ENCODE peak calls at places on chromosomes 4 and X, in nine cellular contexts. One of them, this sample, is unnamed.

GRCh38 chrX:46637937-46638336 is 64.4 kb downstream of the CHST7 start:
- DNase-seq in heart left ventricle: no peak
- DNase-seq in IMR-90: peak
- DNase-seq in fibroblast of lung: peak
- DNase-seq in GM23338: no peak
- DNase-seq in coronary artery: no peak
- DNase-seq in right cardiac atrium: no peak
- DNase-seq in AG10803: no peak
- DNase-seq in cardiac fibroblast: no peak
- DNase-seq in this sample: no peak

GRCh38 chrX:66728818-66729271 is 90.0 kb upstream of the EDA2R start:
- DNase-seq in coronary artery: no peak
- DNase-seq in right cardiac atrium: peak
- DNase-seq in GM23338: peak
- DNase-seq in AG10803: peak
- DNase-seq in IMR-90: peak
- DNase-seq in cardiac fibroblast: peak
- DNase-seq in heart left ventricle: peak
- DNase-seq in fibroblast of lung: peak
- DNase-seq in this sample: peak

GRCh38 chr4:19857405-19857804 is 394.3 kb upstream of the SLIT2 start:
- DNase-seq in GM23338: no peak
- DNase-seq in IMR-90: peak
- DNase-seq in right cardiac atrium: no peak
- DNase-seq in cardiac fibroblast: peak
- DNase-seq in AG10803: no peak
- DNase-seq in coronary artery: no peak
- DNase-seq in fibroblast of lung: no peak
- DNase-seq in heart left ventricle: no peak
- DNase-seq in this sample: peak

GRCh38 chrX:10168226-10168625 is 11.5 kb downstream of the CLCN4 start:
- DNase-seq in AG10803: peak
- DNase-seq in right cardiac atrium: no peak
- DNase-seq in IMR-90: no peak
- DNase-seq in cardiac fibroblast: no peak
- DNase-seq in GM23338: no peak
- DNase-seq in heart left ventricle: no peak
- DNase-seq in coronary artery: no peak
- DNase-seq in fibroblast of lung: peak
- DNase-seq in this sample: no peak

GRCh38 chrX:28946846-28947245 is 359.6 kb downstream of the IL1RAPL1 start:
- DNase-seq in AG10803: no peak
- DNase-seq in coronary artery: no peak
- DNase-seq in right cardiac atrium: no peak
- DNase-seq in IMR-90: peak
- DNase-seq in cardiac fibroblast: no peak
- DNase-seq in heart left ventricle: no peak
- DNase-seq in GM23338: no peak
- DNase-seq in fibroblast of lung: peak
- DNase-seq in this sample: no peak

GRCh38 chr4:52173470-52174055 is 122.5 kb downstream of the SPATA18 start:
- DNase-seq in AG10803: peak
- DNase-seq in heart left ventricle: peak
- DNase-seq in fibroblast of lung: no peak
- DNase-seq in IMR-90: no peak
- DNase-seq in right cardiac atrium: peak
- DNase-seq in GM23338: no peak
- DNase-seq in coronary artery: no peak
- DNase-seq in cardiac fibroblast: peak
- DNase-seq in this sample: no peak

GRCh38 chr4:10942166-10942565 is 257.6 kb upstream of the CLNK start:
- DNase-seq in right cardiac atrium: no peak
- DNase-seq in coronary artery: no peak
- DNase-seq in AG10803: no peak
- DNase-seq in heart left ventricle: no peak
- DNase-seq in cardiac fibroblast: no peak
- DNase-seq in IMR-90: no peak
- DNase-seq in fibroblast of lung: peak
- DNase-seq in GM23338: no peak
- DNase-seq in this sample: no peak

GRCh38 chr4:111228874-111229273 is 606.0 kb upstream of the PITX2 start:
- DNase-seq in AG10803: peak
- DNase-seq in right cardiac atrium: no peak
- DNase-seq in coronary artery: no peak
- DNase-seq in IMR-90: peak
- DNase-seq in fibroblast of lung: peak
- DNase-seq in heart left ventricle: no peak
- DNase-seq in GM23338: no peak
- DNase-seq in cardiac fibroblast: peak
- DNase-seq in this sample: no peak

GRCh38 chrX:79140731-79141130 is 3.8 kb upstream of the GPR174 start:
- DNase-seq in GM23338: no peak
- DNase-seq in cardiac fibroblast: no peak
- DNase-seq in fibroblast of lung: no peak
- DNase-seq in AG10803: no peak
- DNase-seq in coronary artery: no peak
- DNase-seq in right cardiac atrium: no peak
- DNase-seq in heart left ventricle: no peak
- DNase-seq in IMR-90: no peak
- DNase-seq in this sample: no peak

DNA sequence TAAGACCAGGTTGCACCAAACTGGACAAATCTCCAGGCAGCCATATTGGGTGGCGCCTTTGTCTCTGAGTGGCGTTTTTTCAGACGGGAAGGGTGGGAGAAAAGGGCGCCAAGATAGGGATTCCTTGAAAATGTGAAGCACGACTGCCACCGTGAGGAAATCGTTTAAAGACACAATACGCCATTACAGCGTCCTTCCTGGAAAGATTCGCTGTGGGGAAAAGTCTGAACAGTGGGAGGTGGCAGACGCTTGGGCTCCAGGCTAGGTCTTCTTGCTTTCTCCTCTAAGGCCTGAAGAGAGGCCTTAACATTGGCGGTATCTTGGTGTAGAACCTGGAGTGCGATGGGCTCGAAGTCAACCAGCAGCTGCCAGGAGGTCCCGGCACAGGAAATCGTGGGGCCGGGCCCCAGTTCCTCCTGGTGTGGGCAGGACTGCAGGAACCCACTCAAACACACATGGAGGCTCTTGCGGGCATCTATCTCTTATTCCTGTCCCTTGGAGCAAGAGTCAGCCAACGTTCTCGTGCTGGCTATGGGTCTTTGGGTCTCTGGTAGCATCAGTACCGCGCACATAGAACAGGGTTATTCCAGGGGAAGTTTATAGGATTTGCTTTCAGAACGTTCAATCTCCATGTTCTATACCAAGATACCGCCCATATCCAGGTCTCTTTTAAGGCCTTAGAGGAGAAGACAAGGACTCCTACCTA is 208.8 kb downstream of the OR13H1 start:
- DNase-seq in right cardiac atrium: peak
- DNase-seq in heart left ventricle: no peak
- DNase-seq in coronary artery: peak
- DNase-seq in fibroblast of lung: peak
- DNase-seq in cardiac fibroblast: no peak
- DNase-seq in GM23338: no peak
- DNase-seq in AG10803: no peak
- DNase-seq in IMR-90: peak
- DNase-seq in this sample: no peak
- H3K4me3 ChIP-seq in right cardiac atrium: no peak
- H3K4me3 ChIP-seq in heart left ventricle: peak
- H3K4me3 ChIP-seq in coronary artery: peak
- H3K4me3 ChIP-seq in fibroblast of lung: peak
- H3K4me3 ChIP-seq in cardiac fibroblast: no peak
- H3K4me3 ChIP-seq in GM23338: no peak
- H3K4me3 ChIP-seq in AG10803: no peak
- H3K4me3 ChIP-seq in IMR-90: peak
- H3K4me3 ChIP-seq in this sample: no peak

GRCh38 chrX:107118322-107119147 is at the start of gene RBM41:
- DNase-seq in coronary artery: peak
- DNase-seq in IMR-90: peak
- DNase-seq in heart left ventricle: peak
- DNase-seq in right cardiac atrium: peak
- DNase-seq in GM23338: peak
- DNase-seq in AG10803: peak
- DNase-seq in cardiac fibroblast: peak
- DNase-seq in fibroblast of lung: peak
- DNase-seq in this sample: peak
- H3K4me3 ChIP-seq in coronary artery: peak
- H3K4me3 ChIP-seq in IMR-90: peak
- H3K4me3 ChIP-seq in heart left ventricle: peak
- H3K4me3 ChIP-seq in right cardiac atrium: peak
- H3K4me3 ChIP-seq in GM23338: peak
- H3K4me3 ChIP-seq in AG10803: peak
- H3K4me3 ChIP-seq in cardiac fibroblast: peak
- H3K4me3 ChIP-seq in fibroblast of lung: peak
- H3K4me3 ChIP-seq in this sample: peak

DNA sequence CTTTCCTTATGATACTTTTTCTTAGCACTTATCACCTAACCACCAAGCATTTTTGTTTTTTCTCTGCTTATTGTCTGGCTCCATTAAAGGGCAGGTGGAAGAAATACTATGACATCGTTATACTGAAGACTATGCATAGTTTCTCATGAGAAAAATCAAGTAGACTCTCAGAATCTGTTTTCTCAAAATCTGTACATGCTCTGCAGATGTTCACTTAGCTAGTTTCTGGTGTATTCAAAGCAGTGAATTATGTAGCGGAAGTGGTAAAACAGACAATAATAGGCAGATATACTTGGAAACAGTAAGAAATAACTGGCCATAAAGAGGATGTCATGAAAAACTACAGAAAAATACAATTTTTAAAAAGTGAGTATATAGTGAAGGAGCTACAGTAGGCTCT is 146.0 kb downstream of the STIM2 start:
- DNase-seq in heart left ventricle: no peak
- DNase-seq in GM23338: no peak
- DNase-seq in IMR-90: no peak
- DNase-seq in AG10803: no peak
- DNase-seq in coronary artery: no peak
- DNase-seq in right cardiac atrium: no peak
- DNase-seq in fibroblast of lung: peak
- DNase-seq in cardiac fibroblast: no peak
- DNase-seq in this sample: no peak
- H3K4me3 ChIP-seq in heart left ventricle: no peak
- H3K4me3 ChIP-seq in GM23338: no peak
- H3K4me3 ChIP-seq in IMR-90: no peak
- H3K4me3 ChIP-seq in AG10803: no peak
- H3K4me3 ChIP-seq in coronary artery: no peak
- H3K4me3 ChIP-seq in right cardiac atrium: no peak
- H3K4me3 ChIP-seq in fibroblast of lung: no peak
- H3K4me3 ChIP-seq in cardiac fibroblast: no peak
- H3K4me3 ChIP-seq in this sample: no peak

DNA sequence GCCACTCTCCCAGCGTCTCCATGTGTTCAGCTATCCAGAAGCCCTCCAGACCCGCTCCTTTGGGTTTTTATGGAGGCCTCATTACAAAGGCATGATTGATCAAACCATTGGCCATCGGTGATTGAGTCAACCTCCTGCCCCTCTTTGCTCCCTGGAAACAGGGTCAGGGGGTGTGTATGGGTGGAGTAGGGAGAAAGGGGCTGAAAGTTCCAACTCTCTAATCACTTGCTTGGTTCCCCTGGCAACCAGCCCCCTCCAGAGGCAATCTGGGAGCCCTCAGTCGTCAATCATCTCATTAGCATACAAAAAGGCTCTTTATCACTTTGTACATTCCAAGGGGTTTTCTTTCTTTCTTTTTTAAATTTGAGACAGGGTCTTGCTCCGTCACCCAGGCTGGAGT is 2.3 kb downstream of the TRIM2 start:
- DNase-seq in heart left ventricle: no peak
- DNase-seq in AG10803: no peak
- DNase-seq in IMR-90: no peak
- DNase-seq in coronary artery: no peak
- DNase-seq in GM23338: peak
- DNase-seq in cardiac fibroblast: no peak
- DNase-seq in right cardiac atrium: no peak
- DNase-seq in fibroblast of lung: no peak
- DNase-seq in this sample: no peak
- H3K4me3 ChIP-seq in heart left ventricle: no peak
- H3K4me3 ChIP-seq in AG10803: no peak
- H3K4me3 ChIP-seq in IMR-90: no peak
- H3K4me3 ChIP-seq in coronary artery: no peak
- H3K4me3 ChIP-seq in GM23338: peak
- H3K4me3 ChIP-seq in cardiac fibroblast: no peak
- H3K4me3 ChIP-seq in right cardiac atrium: no peak
- H3K4me3 ChIP-seq in fibroblast of lung: no peak
- H3K4me3 ChIP-seq in this sample: no peak

GRCh38 chr4:143700060-143700419 is 435 bp downstream of the FREM3 start:
- DNase-seq in GM23338: peak
- DNase-seq in right cardiac atrium: peak
- DNase-seq in coronary artery: no peak
- DNase-seq in fibroblast of lung: peak
- DNase-seq in cardiac fibroblast: peak
- DNase-seq in AG10803: peak
- DNase-seq in IMR-90: no peak
- DNase-seq in heart left ventricle: peak
- DNase-seq in this sample: no peak

GRCh38 chr4:143693856-143694255 is 6.6 kb downstream of the FREM3 start:
- DNase-seq in right cardiac atrium: no peak
- DNase-seq in GM23338: no peak
- DNase-seq in IMR-90: no peak
- DNase-seq in coronary artery: no peak
- DNase-seq in cardiac fibroblast: no peak
- DNase-seq in AG10803: no peak
- DNase-seq in fibroblast of lung: no peak
- DNase-seq in heart left ventricle: no peak
- DNase-seq in this sample: no peak

GRCh38 chr4:143700420-143701352 is at the start of gene FREM3:
- DNase-seq in coronary artery: no peak
- DNase-seq in cardiac fibroblast: no peak
- DNase-seq in heart left ventricle: no peak
- DNase-seq in IMR-90: no peak
- DNase-seq in right cardiac atrium: peak
- DNase-seq in GM23338: peak
- DNase-seq in AG10803: no peak
- DNase-seq in fibroblast of lung: no peak
- DNase-seq in this sample: no peak

GRCh38 chr4:143701365-143701764 is 890 bp upstream of the FREM3 start:
- DNase-seq in cardiac fibroblast: no peak
- DNase-seq in heart left ventricle: no peak
- DNase-seq in coronary artery: no peak
- DNase-seq in AG10803: no peak
- DNase-seq in fibroblast of lung: no peak
- DNase-seq in IMR-90: no peak
- DNase-seq in right cardiac atrium: no peak
- DNase-seq in GM23338: no peak
- DNase-seq in this sample: no peak

DNA sequence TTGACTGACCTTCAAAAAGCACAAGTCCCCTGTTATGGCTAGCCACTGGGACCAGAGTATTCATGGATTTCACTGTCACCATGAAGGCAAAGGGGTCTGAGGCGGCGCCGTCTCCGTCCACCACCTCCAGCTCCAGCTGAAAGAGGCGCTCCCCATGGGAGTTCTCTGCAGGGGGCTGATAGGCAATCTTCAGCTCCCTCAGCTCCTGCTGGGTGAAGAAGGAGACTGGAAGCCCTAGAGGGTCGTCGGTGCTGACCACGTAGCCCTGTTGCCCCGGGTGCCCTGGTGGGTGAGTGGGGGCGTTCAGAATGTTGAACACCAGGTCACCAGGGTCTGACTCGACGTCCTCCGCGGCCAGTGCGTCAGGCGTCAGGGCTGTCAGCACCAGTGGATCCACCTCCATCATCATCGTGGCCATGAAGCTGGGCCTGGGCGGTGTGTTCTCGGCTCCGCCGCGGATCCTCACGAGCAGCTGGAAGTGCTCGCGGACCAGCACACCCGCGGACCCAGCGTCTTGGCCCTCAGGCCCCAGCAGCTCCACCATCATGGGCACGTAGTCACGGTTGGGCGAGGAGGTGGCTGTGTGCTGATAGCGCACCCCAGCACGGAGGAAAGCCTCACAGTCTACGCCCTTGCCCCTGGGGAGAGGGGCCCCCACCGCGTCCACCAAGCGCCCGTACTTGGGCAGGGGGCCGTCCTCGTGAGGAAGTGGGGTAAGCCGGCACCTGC is 980 bp downstream of the FREM3 start:
- DNase-seq in heart left ventricle: no peak
- DNase-seq in GM23338: peak
- DNase-seq in fibroblast of lung: no peak
- DNase-seq in right cardiac atrium: peak
- DNase-seq in IMR-90: no peak
- DNase-seq in cardiac fibroblast: no peak
- DNase-seq in coronary artery: no peak
- DNase-seq in AG10803: no peak
- DNase-seq in this sample: no peak
- H3K4me3 ChIP-seq in heart left ventricle: peak
- H3K4me3 ChIP-seq in GM23338: peak
- H3K4me3 ChIP-seq in fibroblast of lung: no peak
- H3K4me3 ChIP-seq in right cardiac atrium: peak
- H3K4me3 ChIP-seq in IMR-90: no peak
- H3K4me3 ChIP-seq in cardiac fibroblast: no peak
- H3K4me3 ChIP-seq in coronary artery: peak
- H3K4me3 ChIP-seq in AG10803: no peak
- H3K4me3 ChIP-seq in this sample: no peak

This sample was measured in skeletal muscle cell.